ENCODE peak calls at places on chromosomes 12 and 14, in eight cellular contexts. L is PC-3, G is SK-N-SH, H is hepatocyte, I is MM.1S, W is OCI-LY7, O is GM23338, N is GM23248. K is an unnamed sample. For H3K9me2, the result is how much of the 10 kb centered on the place peaks cover.

GRCh38 chr12:107760207-107760816 is 625 bp downstream of the PRDM4 start:
- DNase-seq in L (peak), G (peak), H (peak), I (peak), W (peak), O (peak), N (peak), K (peak)

GRCh38 chr12:93319523-93320045 is 58.1 kb upstream of the NUDT4 start:
- DNase-seq in L (no peak), G (no peak), H (no peak), I (no peak), W (no peak), O (no peak), N (peak), K (no peak)

GRCh38 chr12:6205761-6206160 is 5.6 kb downstream of the CD9 start:
- DNase-seq in L (no peak), G (no peak), H (no peak), I (no peak), W (no peak), O (no peak), N (no peak), K (no peak)

GRCh38 chr12:122306407-122306806 is 40.1 kb upstream of the VPS33A start:
- DNase-seq in L (no peak), G (no peak), H (no peak), I (no peak), W (peak), O (peak), N (no peak), K (no peak)

GRCh38 chr14:29454026-29454693 is 473.5 kb downstream of the PRKD1 start:
- DNase-seq in L (no peak), G (no peak), H (no peak), I (no peak), W (no peak), O (peak), N (no peak), K (no peak)

GRCh38 chr12:108907861-108908302 is 28.0 kb downstream of the DAO start:
- DNase-seq in L (peak), G (no peak), H (no peak), I (no peak), W (no peak), O (peak), N (peak), K (peak)

GRCh38 chr12:10497602-10498001 is 8.1 kb upstream of the EIF2S3B start:
- DNase-seq in L (no peak), G (no peak), H (no peak), I (no peak), W (no peak), O (no peak), N (no peak), K (no peak)

GRCh38 chr12:62256408-62257079 is 3.7 kb upstream of the USP15 start:
- DNase-seq in L (no peak), G (no peak), H (no peak), I (no peak), W (no peak), O (no peak), N (peak), K (no peak)

GRCh38 chr14:101008631-101009336 is 105.3 kb upstream of the RTL1 start:
- DNase-seq in L (no peak), G (no peak), H (peak), I (no peak), W (no peak), O (no peak), N (peak), K (no peak)

GRCh38 chr14:79602023-79602422 is 609.3 kb downstream of the DIO2 start:
- DNase-seq in L (no peak), G (no peak), H (no peak), I (no peak), W (no peak), O (no peak), N (no peak), K (no peak)

GRCh38 chr14:71636820-71637471 is 295.3 kb upstream of the RGS6 start:
- DNase-seq in L (no peak), G (no peak), H (no peak), I (peak), W (no peak), O (no peak), N (no peak), K (no peak)

GRCh38 chr12:132204064-132204821 is 60.0 kb downstream of the NOC4L start:
- DNase-seq in L (no peak), G (no peak), H (no peak), I (no peak), W (no peak), O (no peak), N (peak), K (no peak)

GRCh38 chr14:93974833-93975232 is 1.5 kb downstream of the ASB2 start:
- DNase-seq in L (no peak), G (no peak), H (no peak), I (no peak), W (no peak), O (no peak), N (no peak), K (no peak)

GRCh38 chr12:21940549-21940948 is 677 bp downstream of the ABCC9 start:
- DNase-seq in L (no peak), G (no peak), H (no peak), I (no peak), W (no peak), O (peak), N (peak), K (no peak)

GRCh38 chr12:21942377-21942703 is 1.1 kb upstream of the ABCC9 start:
- DNase-seq in L (no peak), G (no peak), H (no peak), I (no peak), W (no peak), O (no peak), N (peak), K (no peak)

GRCh38 chr12:21939435-21939834 is 1.8 kb downstream of the ABCC9 start:
- DNase-seq in L (no peak), G (no peak), H (no peak), I (no peak), W (no peak), O (peak), N (peak), K (no peak)

GRCh38 chr12:21940972-21941521 is at the start of gene ABCC9:
- DNase-seq in L (no peak), G (peak), H (peak), I (no peak), W (no peak), O (peak), N (peak), K (no peak)

DNA sequence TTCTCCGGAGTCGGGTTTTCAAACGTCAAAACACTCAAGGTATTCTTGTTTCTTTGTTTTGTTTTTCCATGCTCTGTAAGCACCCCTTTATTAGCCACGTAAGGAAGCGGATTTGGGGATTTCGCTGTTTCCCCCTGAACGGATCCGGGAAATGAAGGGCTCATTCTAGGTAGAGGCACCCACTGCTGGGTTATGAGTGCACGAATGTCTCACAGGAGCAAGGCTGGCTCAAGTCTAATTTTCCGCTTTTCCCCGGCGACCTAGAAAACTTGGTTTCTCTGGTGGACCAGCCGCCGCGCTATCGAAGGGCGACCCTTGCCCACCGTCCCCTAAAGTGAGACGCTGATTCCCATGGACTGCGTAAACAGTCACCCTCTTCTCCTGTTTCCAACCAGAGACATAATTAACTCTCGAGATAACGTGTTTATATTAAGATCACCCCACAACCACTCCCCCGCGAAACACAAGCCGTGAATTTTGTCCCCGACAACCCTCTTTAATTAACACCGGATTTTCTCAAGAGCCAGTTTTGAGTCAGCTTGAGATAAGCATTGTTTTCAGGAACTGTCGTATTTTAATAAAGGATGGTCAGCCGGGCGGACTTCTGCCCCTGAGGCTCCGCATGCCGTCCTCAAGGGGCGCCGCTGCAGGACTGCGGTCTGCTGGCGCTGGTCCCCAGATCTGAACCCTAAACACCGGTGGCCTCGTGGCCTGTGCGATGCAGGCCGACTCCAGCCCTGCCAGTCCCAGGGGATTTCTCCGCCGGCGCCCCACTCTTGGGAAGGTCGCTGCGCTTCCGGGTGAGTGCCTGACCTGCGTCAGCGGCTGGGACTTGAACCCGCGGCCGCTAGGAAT is 523 bp upstream of the ABCC9 start:
- DNase-seq in L (no peak), G (peak), H (peak), I (no peak), W (no peak), O (peak), N (peak), K (no peak)
- H3K4me3 ChIP-seq in L (no peak), G (peak), H (peak), I (no peak), W (no peak), O (peak), N (peak), K (no peak)

GRCh38 chr12:46451276-46452021 is 78.9 kb upstream of the SLC38A2 start:
- DNase-seq in L (peak), G (no peak), H (no peak), I (no peak), W (no peak), O (no peak), N (peak), K (no peak)

GRCh38 chr12:46449161-46449715 is 76.7 kb upstream of the SLC38A2 start:
- DNase-seq in L (no peak), G (no peak), H (no peak), I (no peak), W (no peak), O (no peak), N (no peak), K (no peak)

GRCh38 chr12:46450279-46450748 is 77.7 kb upstream of the SLC38A2 start:
- DNase-seq in L (peak), G (no peak), H (no peak), I (no peak), W (no peak), O (no peak), N (no peak), K (no peak)

GRCh38 chr12:46452061-46452615 is 79.6 kb upstream of the SLC38A2 start:
- DNase-seq in L (peak), G (no peak), H (no peak), I (no peak), W (no peak), O (no peak), N (peak), K (no peak)

DNA sequence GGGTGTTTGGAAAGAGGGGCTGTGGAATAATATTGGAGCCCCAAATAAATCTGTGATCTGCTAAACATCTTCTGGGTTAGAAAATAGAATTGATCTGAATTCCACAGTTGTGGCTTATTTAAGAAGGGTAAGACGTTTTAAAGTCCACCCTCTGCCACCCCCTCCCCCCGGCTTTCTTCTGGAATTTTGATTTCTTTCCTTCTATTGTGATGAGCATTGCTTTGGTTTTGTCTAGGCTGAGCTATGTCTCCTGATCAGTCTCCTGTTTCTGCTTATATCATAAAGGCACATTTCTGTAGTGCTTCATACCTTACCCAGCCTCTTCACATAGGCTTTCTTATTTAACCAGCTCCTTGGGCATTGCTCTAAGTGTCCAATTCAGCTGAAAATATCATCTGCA is 77.3 kb upstream of the SLC38A2 start:
- DNase-seq in L (no peak), G (no peak), H (no peak), I (no peak), W (no peak), O (no peak), N (no peak), K (no peak)
- H3K9me2 ChIP-seq in L (under half), G (under half), H (under half), I (under half), W (under half), O (under half), N (under half), K (under half)

DNA sequence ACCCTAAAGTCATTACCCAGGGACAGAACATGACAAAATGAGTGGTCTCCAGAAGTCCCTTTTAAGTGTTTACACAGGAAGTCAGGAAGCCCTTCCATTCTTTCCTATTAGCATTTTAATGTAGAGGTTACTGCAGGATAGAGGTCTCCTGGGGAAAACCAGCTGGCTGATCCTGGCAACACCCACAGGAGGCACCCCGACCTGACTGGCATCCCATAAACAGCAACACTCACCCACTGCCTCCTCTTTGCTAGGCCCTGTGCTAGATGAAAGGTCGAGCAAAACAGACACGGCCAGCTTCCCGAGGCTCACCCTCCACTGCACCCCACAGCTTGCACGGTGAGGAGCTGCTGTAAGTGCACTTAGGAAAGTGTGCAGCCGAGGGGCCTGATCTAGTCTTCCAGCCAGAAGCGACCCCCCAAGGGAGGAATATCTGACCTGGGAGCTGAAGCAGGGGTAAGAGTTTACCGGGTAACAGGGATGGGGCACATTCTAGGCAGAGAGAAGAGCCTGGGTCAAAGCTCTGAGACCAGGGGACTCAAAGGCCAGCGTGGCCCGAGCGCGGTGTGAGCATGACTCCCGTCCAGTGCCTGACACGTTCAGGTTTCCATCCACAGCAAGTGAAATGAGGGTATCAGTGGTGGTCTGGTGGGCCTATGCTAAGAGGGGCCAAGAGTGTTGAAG is 9.0 kb downstream of the DAZAP2 start:
- DNase-seq in L (no peak), G (no peak), H (no peak), I (no peak), W (no peak), O (peak), N (no peak), K (no peak)
- H2AFZ ChIP-seq in L (no peak), G (no peak), H (no peak), I (no peak), W (no peak), O (no peak), N (no peak), K (no peak)

GRCh38 chr12:27237790-27238771 is 6.0 kb upstream of the STK38L start:
- DNase-seq in L (no peak), G (no peak), H (no peak), I (peak), W (peak), O (no peak), N (peak), K (peak)
- H3K4me3 ChIP-seq in L (no peak), G (no peak), H (no peak), I (peak), W (no peak), O (no peak), N (no peak), K (no peak)

DNA sequence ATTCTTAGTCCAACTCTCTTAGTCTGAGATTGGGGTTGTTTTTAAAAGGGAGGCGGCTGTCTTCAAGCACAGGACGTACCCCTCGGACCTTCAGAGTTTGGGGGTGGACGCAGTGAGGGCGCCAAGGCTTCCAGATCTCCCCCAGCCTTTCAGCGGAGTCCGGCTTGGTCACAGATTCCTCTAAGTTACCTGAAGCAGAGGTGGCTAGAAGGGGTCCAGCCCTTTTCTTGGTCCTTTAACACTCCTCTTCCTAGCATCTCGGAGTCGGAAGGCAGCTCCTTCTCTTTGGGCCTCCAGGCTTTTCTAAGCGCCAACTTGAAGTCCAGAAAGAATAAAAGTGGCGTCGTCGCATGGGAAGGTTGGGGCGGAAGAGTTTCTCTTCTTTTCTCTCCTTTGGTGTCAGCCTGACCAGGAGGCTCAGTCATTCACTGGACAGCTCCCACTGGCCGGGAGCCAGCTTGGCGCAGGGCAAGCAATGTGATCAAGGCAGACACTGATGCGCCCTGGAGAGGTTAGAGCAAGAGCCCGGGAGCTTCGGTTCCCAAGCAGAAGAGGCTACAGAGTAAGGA is 9.6 kb downstream of the OR6S1 start:
- DNase-seq in L (peak), G (peak), H (peak), I (no peak), W (no peak), O (peak), N (peak), K (peak)
- H3K9me2 ChIP-seq in L (under half), G (under half), H (under half), I (under half), W (under half), O (under half), N (under half), K (under half)

GRCh38 chr14:65224799-65225198 is 122.5 kb upstream of the MAX start:
- DNase-seq in L (peak), G (no peak), H (no peak), I (no peak), W (no peak), O (no peak), N (peak), K (peak)
- H2AFZ ChIP-seq in L (no peak), G (peak), H (no peak), I (no peak), W (no peak), O (no peak), N (peak), K (no peak)

DNA sequence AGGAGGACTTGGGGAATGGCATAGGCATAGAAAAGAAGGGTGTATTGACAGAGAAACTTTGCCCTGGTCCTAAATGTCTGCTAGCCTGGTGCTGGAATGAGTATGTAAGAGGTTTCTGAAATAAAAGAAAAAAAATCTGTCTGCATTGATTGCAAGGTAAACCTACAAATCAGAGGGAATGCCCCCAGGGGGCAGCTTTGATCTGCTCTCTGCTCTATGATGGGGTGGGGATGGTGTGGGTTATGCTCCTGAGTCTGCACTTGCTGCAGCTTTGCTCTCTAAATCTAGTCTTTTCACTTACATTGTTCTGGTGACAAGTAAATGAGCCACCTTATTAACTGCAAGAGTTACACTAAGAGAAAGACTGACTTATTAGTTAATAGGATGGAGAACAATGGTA is 468.4 kb upstream of the STXBP6 start:
- DNase-seq in L (no peak), G (no peak), H (no peak), I (no peak), W (no peak), O (no peak), N (no peak), K (no peak)
- H3K4me3 ChIP-seq in L (no peak), G (no peak), H (no peak), I (no peak), W (no peak), O (no peak), N (no peak), K (no peak)

GRCh38 chr12:31722580-31722979 is 6.2 kb downstream of the AMN1 start:
- DNase-seq in L (no peak), G (no peak), H (no peak), I (no peak), W (no peak), O (no peak), N (no peak), K (no peak)
- H3K9me2 ChIP-seq in L (under half), G (under half), H (under half), I (under half), W (under half), O (under half), N (under half), K (under half)

GRCh38 chr14:63938198-63939005 is 85.6 kb downstream of the SYNE2 start:
- DNase-seq in L (no peak), G (no peak), H (no peak), I (no peak), W (peak), O (no peak), N (no peak), K (no peak)
- H2AFZ ChIP-seq in L (no peak), G (no peak), H (no peak), I (no peak), W (no peak), O (no peak), N (no peak), K (no peak)